ENCODE peak calls at places on chromosomes 3 and 15, in four cellular contexts. T is GM12891, U is GM12878, Q is K562. A is an unnamed sample.

GRCh38 chr15:40298216-40298935 is 9.4 kb downstream of the PLCB2 start:
- DNase-seq in Q (no peak), U (no peak), T (no peak), A (no peak)

GRCh38 chr3:157310329-157311065 is 126.2 kb upstream of the PTX3 start:
- DNase-seq in Q (no peak), U (no peak), T (no peak), A (no peak)

GRCh38 chr3:49498655-49499054 is 28.6 kb downstream of the DAG1 start:
- DNase-seq in T (no peak), Q (no peak), U (no peak), A (no peak)

GRCh38 chr15:89113263-89113662 is 25.0 kb downstream of the ABHD2 start:
- DNase-seq in U (no peak), T (no peak), Q (no peak), A (no peak)

GRCh38 chr15:52710050-52710709 is 31.0 kb upstream of the ATOSA start:
- DNase-seq in U (peak), T (no peak), Q (no peak), A (no peak)

GRCh38 chr3:190545260-190545659 is 31.4 kb downstream of the IL1RAP start:
- DNase-seq in Q (no peak), U (no peak), T (no peak), A (no peak)

GRCh38 chr15:34297059-34297458 is 40.5 kb downstream of the SLC12A6 start:
- DNase-seq in Q (no peak), U (no peak), T (no peak), A (no peak)

GRCh38 chr3:77718326-77718725 is 678.4 kb downstream of the ROBO2 start:
- DNase-seq in U (no peak), T (no peak), Q (no peak), A (no peak)

GRCh38 chr3:97278506-97278905 is 464.1 kb downstream of the EPHA6 start:
- DNase-seq in Q (no peak), T (no peak), U (no peak), A (no peak)

GRCh38 chr15:46714959-46715358 is 1002.3 kb upstream of the SEMA6D start:
- DNase-seq in U (no peak), T (no peak), Q (no peak), A (no peak)

GRCh38 chr3:141410861-141411771 is 42.8 kb downstream of the ZBTB38 start:
- DNase-seq in U (no peak), Q (no peak), T (no peak), A (no peak)

GRCh38 chr3:115623414-115623868 is at the start of gene GAP43:
- DNase-seq in Q (no peak), T (no peak), U (no peak), A (no peak)

GRCh38 chr15:82570721-82571519 is 30.7 kb upstream of the RPS17 start:
- DNase-seq in Q (no peak), U (no peak), T (no peak), A (no peak)

GRCh38 chr15:78061963-78062427 is 15.5 kb downstream of the TBC1D2B start:
- DNase-seq in U (no peak), T (no peak), Q (no peak), A (no peak)

GRCh38 chr3:118504906-118505305 is 529.7 kb downstream of the IGSF11 start:
- DNase-seq in T (no peak), U (no peak), Q (no peak), A (no peak)

GRCh38 chr15:89396723-89397652 is 62.4 kb upstream of the POLG start:
- DNase-seq in T (no peak), Q (no peak), U (no peak), A (peak)

GRCh38 chr15:70151441-70151840 is 53.7 kb upstream of the TLE3 start:
- DNase-seq in U (no peak), T (no peak), Q (no peak), A (no peak)

GRCh38 chr3:126349611-126350501 is 7.4 kb downstream of the KLF15 start:
- DNase-seq in Q (no peak), U (no peak), T (no peak), A (no peak)

GRCh38 chr15:41969851-41970431 is 2.4 kb downstream of the EHD4 start:
- DNase-seq in U (peak), Q (no peak), T (no peak), A (no peak)

GRCh38 chr3:64684715-64685261 is 3.0 kb downstream of the ADAMTS9 start:
- DNase-seq in T (no peak), U (no peak), Q (no peak), A (no peak)

GRCh38 chr15:91928676-91929075 is 75.2 kb downstream of the SLCO3A1 start:
- DNase-seq in Q (no peak), T (no peak), U (no peak), A (no peak)

GRCh38 chr3:155771126-155771525 is 26.3 kb upstream of the PLCH1 start:
- DNase-seq in U (no peak), Q (no peak), T (no peak), A (no peak)

GRCh38 chr3:29284578-29284977 is 3.7 kb downstream of the RBMS3 start:
- DNase-seq in Q (no peak), T (no peak), U (no peak), A (no peak)

GRCh38 chr3:170816341-170816740 is 53.7 kb downstream of the RPL22L1 start:
- DNase-seq in U (no peak), Q (no peak), T (no peak), A (no peak)

GRCh38 chr3:126745760-126746394 is 41.8 kb downstream of the CHCHD6 start:
- DNase-seq in U (no peak), T (no peak), Q (no peak), A (no peak)

GRCh38 chr3:127325630-127325961 is 37.8 kb upstream of the PRR20G start:
- DNase-seq in T (no peak), Q (no peak), U (no peak), A (no peak)

GRCh38 chr3:114178770-114179368 is at the start of gene DRD3:
- DNase-seq in U (no peak), T (no peak), Q (no peak), A (no peak)

GRCh38 chr15:31605467-31605931 is 278.9 kb downstream of the KLF13 start:
- DNase-seq in U (no peak), T (no peak), Q (no peak), A (no peak)

GRCh38 chr15:79967331-79968182 is 3.4 kb downstream of the BCL2A1 start:
- DNase-seq in Q (no peak), T (no peak), U (no peak), A (no peak)

GRCh38 chr3:107216711-107217110 is 160.5 kb upstream of the CCDC54 start:
- DNase-seq in U (no peak), T (no peak), Q (no peak), A (no peak)

GRCh38 chr15:36579792-36580431 is 486 bp downstream of the CDIN1 start:
- DNase-seq in U (no peak), Q (no peak), T (peak), A (no peak)

GRCh38 chr3:153289334-153289808 is 127.3 kb downstream of the RAP2B start:
- DNase-seq in U (no peak), Q (peak), T (no peak), A (peak)

GRCh38 chr3:69406156-69406555 is 20.3 kb upstream of the FRMD4B start:
- DNase-seq in U (no peak), T (no peak), Q (no peak), A (no peak)
- TF ChIP-seq SPI1 in U (no peak), T (no peak), Q (no peak), A (no peak)

GRCh38 chr3:32391643-32392529 is at the start of gene CMTM7:
- DNase-seq in Q (peak), T (no peak), U (no peak), A (peak)
- TF ChIP-seq SPI1 in Q (no peak), T (no peak), U (no peak), A (no peak)

DNA sequence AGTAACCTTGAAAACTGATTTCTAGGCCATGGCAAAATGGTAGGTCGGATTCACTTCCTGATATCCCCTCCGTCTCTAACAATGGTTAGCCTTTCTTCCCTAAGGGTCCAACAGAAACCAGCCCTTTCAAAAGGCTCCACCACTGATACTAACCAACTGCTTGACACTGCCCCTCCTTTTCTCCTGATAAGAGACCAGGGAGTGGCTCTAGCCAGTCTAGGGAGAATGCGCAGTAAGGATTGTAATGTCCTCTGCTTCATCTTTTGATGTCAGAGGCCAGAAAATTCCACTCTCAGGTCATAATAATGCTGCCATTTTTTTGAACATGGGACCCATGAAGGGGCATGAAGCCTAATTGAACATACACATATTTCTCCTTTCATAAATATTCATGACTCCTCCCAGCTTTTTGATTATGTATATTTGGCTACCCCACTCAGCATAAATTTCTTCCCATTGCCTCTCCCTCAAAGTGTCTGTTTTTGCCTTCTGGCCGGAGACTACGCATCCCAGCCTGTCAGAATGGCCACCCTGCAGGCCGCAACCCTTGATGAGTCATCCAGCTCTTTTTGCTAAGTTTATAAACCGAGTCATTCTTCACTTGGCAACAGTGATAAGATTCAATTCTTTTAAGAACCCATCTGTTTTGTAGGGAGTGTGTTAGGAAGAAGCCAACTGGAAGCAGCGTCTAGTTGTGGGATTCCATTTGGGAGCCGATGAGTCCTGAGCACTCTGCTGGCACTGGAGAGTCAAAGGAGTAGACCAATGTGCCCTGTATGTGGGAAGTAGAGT is 189.0 kb upstream of the MCTP2 start:
- DNase-seq in Q (no peak), T (no peak), U (no peak), A (no peak)
- TF ChIP-seq SPI1 in Q (no peak), T (no peak), U (no peak), A (no peak)

DNA sequence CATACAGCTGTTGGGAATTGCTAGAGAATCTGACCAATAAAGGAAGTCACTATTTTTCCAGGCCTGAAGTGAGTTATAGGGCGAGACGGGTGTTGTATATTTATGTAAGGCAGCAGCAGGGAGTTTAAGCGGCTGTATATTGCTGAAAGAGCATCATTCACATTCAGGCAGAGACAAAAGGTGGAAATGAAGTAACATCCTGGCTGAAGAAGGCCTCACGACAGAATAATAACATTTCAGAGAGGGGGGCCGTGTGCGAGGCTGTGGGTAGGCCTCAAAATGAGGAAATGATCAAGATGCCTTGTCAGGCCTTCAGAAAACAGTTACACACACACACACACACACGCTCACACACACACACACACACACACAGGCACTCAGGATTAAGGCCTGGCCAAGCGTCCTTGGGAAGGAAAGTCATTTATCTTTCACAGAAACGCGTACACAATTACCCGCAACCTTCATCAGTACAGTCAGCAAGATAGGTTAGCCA is 964.8 kb upstream of the NR2F2 start:
- DNase-seq in T (no peak), U (no peak), Q (no peak), A (peak)
- TF ChIP-seq SPI1 in T (peak), U (peak), Q (no peak), A (peak)

GRCh38 chr3:9933561-9934234 is at the start of gene CRELD1:
- DNase-seq in U (peak), T (peak), Q (peak), A (peak)
- TF ChIP-seq SPI1 in U (no peak), T (no peak), Q (no peak), A (no peak)

GRCh38 chr15:51281368-51281967 is 56.9 kb downstream of the CYP19A1 start:
- DNase-seq in Q (peak), U (no peak), T (no peak), A (peak)

GRCh38 chr15:51280838-51281237 is 57.6 kb downstream of the CYP19A1 start:
- DNase-seq in Q (no peak), T (no peak), U (no peak), A (no peak)

GRCh38 chr15:51284871-51285270 is 53.5 kb downstream of the CYP19A1 start:
- DNase-seq in T (no peak), Q (no peak), U (no peak), A (no peak)

GRCh38 chr15:51286816-51287215 is 51.6 kb downstream of the CYP19A1 start:
- DNase-seq in Q (no peak), U (no peak), T (no peak), A (peak)

DNA sequence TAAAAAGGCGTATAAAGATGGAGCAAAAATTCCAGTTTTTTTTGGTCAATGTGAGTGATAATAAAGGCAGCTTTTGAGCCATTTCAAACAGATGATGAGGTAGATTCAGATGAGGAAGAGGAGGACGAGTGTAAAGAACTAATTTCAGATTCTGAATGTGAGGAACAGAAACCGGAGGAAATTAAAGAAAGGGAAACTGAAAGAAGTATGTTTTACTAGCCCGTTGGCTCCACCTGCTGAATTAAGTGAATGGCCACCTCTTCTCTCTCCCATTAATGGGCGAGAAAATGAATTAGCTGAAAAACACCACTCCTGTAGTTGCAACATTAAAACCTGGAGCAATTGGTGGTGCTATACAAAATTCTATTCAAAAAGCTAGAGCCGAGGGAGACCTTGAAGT is 55.4 kb downstream of the CYP19A1 start:
- DNase-seq in T (no peak), U (peak), Q (no peak), A (no peak)
- TF ChIP-seq SPI1 in T (peak), U (peak), Q (no peak), A (no peak)

A was measured in HL-60.